ENCODE peak calls at places on chromosomes 3 and 15, in four cellular contexts. D is NCI-H2081; H is fibroblast of villous mesenchyme; N is CD4-positive, alpha-beta T cell. K is an unnamed sample.

GRCh38 chr3:12569836-12570235 is 12.9 kb downstream of the MKRN2 start:
- DNase-seq in D (no peak), H (no peak), N (no peak), K (no peak)

GRCh38 chr15:65869954-65870871 is 922 bp downstream of the RAB11A start:
- DNase-seq in D (peak; percentile 27), H (peak; percentile 39), N (peak; percentile 6), K (no peak)

GRCh38 chr15:45326776-45327175 is 51.6 kb downstream of the GATM start:
- DNase-seq in D (peak; percentile 85), H (no peak), N (no peak), K (no peak)

GRCh38 chr3:32195995-32196540 is 42.4 kb upstream of the CMTM8 start:
- DNase-seq in D (no peak), H (no peak), N (no peak), K (no peak)

GRCh38 chr3:159451067-159451466 is 537.6 kb upstream of the IL12A start:
- DNase-seq in D (peak; percentile 34), H (no peak), N (no peak), K (no peak)

GRCh38 chr15:45429974-45430792 is 51.8 kb upstream of the GATM start:
- DNase-seq in D (peak; percentile 18), H (peak; percentile 67), N (peak; percentile 82), K (peak; percentile 76)

GRCh38 chr15:94238539-94239118 is 7.3 kb downstream of the MCTP2 start:
- DNase-seq in D (no peak), H (no peak), N (no peak), K (no peak)

GRCh38 chr3:168024537-168024941 is 71.2 kb downstream of the GOLIM4 start:
- DNase-seq in D (peak; percentile 85), H (peak; percentile 93), N (no peak), K (no peak)

GRCh38 chr3:134485075-134485536 is 679 bp downstream of the ANAPC13 start:
- DNase-seq in D (peak; percentile 42), H (peak; percentile 39), N (no peak), K (no peak)

GRCh38 chr3:26652157-26652556 is 29.6 kb downstream of the LRRC3B start:
- DNase-seq in D (no peak), H (no peak), N (no peak), K (no peak)

GRCh38 chr3:172138792-172139507 is 99.6 kb downstream of the FNDC3B start:
- DNase-seq in D (no peak), H (peak; percentile 61), N (no peak), K (no peak)

GRCh38 chr15:52567886-52568568 is 803 bp downstream of the ARPP19 start:
- DNase-seq in D (peak; percentile 35), H (peak; percentile 55), N (peak; percentile 33), K (peak; percentile 10)

GRCh38 chr15:31338879-31339557 is 12.4 kb downstream of the KLF13 start:
- DNase-seq in D (peak; percentile 57), H (peak; percentile 74), N (no peak), K (no peak)

GRCh38 chr15:31392761-31393401 is 66.2 kb downstream of the KLF13 start:
- DNase-seq in D (no peak), H (no peak), N (no peak), K (no peak)

GRCh38 chr3:133835961-133836360 is 30.3 kb downstream of the SRPRB start:
- DNase-seq in D (no peak), H (no peak), N (no peak), K (no peak)

GRCh38 chr3:134910026-134910425 is 115.0 kb downstream of the EPHB1 start:
- DNase-seq in D (no peak), H (no peak), N (no peak), K (no peak)

GRCh38 chr15:50463423-50464358 is 39.5 kb downstream of the USP8 start:
- DNase-seq in D (no peak), H (peak; percentile 88), N (no peak), K (no peak)

GRCh38 chr15:61764981-61765380 is 295.3 kb downstream of the VPS13C start:
- DNase-seq in D (no peak), H (no peak), N (no peak), K (no peak)

GRCh38 chr3:156383433-156384025 is 171.4 kb downstream of the SSR3 start:
- DNase-seq in D (no peak), H (no peak), N (no peak), K (no peak)

GRCh38 chr3:66527253-66527652 is 26.4 kb upstream of the LRIG1 start:
- DNase-seq in D (no peak), H (no peak), N (no peak), K (no peak)

GRCh38 chr15:88513195-88513594 is 33.3 kb downstream of the DET1 start:
- DNase-seq in D (no peak), H (peak; percentile 76), N (no peak), K (no peak)

K was measured in activated T-helper 1 cell treated with Interleukin-2 at 50 U/mL for 16 hours.